ENCODE peak calls at places on chromosome 2, in five cellular contexts. A is IMR-90, Z is K562, E is SK-N-SH, V is GM12878. B is an unnamed sample.

GRCh38 chr2:17166506-17166905 is 351.7 kb downstream of the RAD51AP2 start:
- DNase-seq in A (peak), Z (no peak), E (no peak), V (no peak), B (no peak)

GRCh38 chr2:59702026-59702425 is 851.4 kb downstream of the BCL11A start:
- DNase-seq in A (no peak), Z (no peak), E (no peak), V (no peak), B (no peak)

GRCh38 chr2:113124984-113125855 is 2.2 kb upstream of the IL1RN start:
- DNase-seq in A (no peak), Z (no peak), E (no peak), V (no peak), B (no peak)

GRCh38 chr2:144513388-144514100 is 6.4 kb downstream of the ZEB2 start:
- DNase-seq in A (peak), Z (no peak), E (no peak), V (no peak), B (no peak)

GRCh38 chr2:38997784-38998183 is 108.1 kb downstream of the ARHGEF33 start:
- DNase-seq in A (peak), Z (no peak), E (no peak), V (no peak), B (peak)

GRCh38 chr2:10835052-10835970 is 22.7 kb upstream of the PDIA6 start:
- DNase-seq in A (peak), Z (peak), E (peak), V (no peak), B (peak)

GRCh38 chr2:148813603-148814065 is 61.4 kb upstream of the KIF5C start:
- DNase-seq in A (no peak), Z (peak), E (peak), V (peak), B (no peak)

GRCh38 chr2:231769170-231770136 is 11.6 kb downstream of the PDE6D start:
- DNase-seq in A (no peak), Z (no peak), E (no peak), V (peak), B (no peak)

GRCh38 chr2:105113616-105114275 is 75.9 kb downstream of the MRPS9 start:
- DNase-seq in A (no peak), Z (no peak), E (no peak), V (no peak), B (no peak)

GRCh38 chr2:109164739-109165221 is 35.8 kb downstream of the SH3RF3 start:
- DNase-seq in A (peak), Z (no peak), E (no peak), V (no peak), B (no peak)

GRCh38 chr2:188884051-188884450 is 90.1 kb upstream of the COL3A1 start:
- DNase-seq in A (peak), Z (no peak), E (no peak), V (no peak), B (peak)

GRCh38 chr2:74577448-74577847 is 22.9 kb downstream of the DOK1 start:
- DNase-seq in A (peak), Z (no peak), E (no peak), V (no peak), B (no peak)

GRCh38 chr2:237492137-237492890 is 5.3 kb downstream of the MLPH start:
- DNase-seq in A (no peak), Z (no peak), E (no peak), V (no peak), B (no peak)

GRCh38 chr2:227312579-227312978 is 12.5 kb upstream of the MFF start:
- DNase-seq in A (no peak), Z (no peak), E (no peak), V (no peak), B (no peak)

GRCh38 chr2:172823451-172823850 is 87.8 kb downstream of the RAPGEF4 start:
- DNase-seq in A (no peak), Z (no peak), E (no peak), V (no peak), B (no peak)

GRCh38 chr2:240644859-240645301 is 19.6 kb downstream of the GPR35 start:
- DNase-seq in A (no peak), Z (no peak), E (peak), V (no peak), B (no peak)

GRCh38 chr2:240645346-240646060 is 20.2 kb downstream of the GPR35 start:
- DNase-seq in A (no peak), Z (no peak), E (peak), V (no peak), B (no peak)

GRCh38 chr2:240647503-240648154 is 22.3 kb downstream of the GPR35 start:
- DNase-seq in A (no peak), Z (no peak), E (peak), V (no peak), B (no peak)

GRCh38 chr2:240646900-240647502 is 21.7 kb downstream of the GPR35 start:
- DNase-seq in A (no peak), Z (no peak), E (peak), V (no peak), B (no peak)

GRCh38 chr2:240646061-240646899 is 21.0 kb downstream of the GPR35 start:
- DNase-seq in A (no peak), Z (no peak), E (no peak), V (no peak), B (no peak)
- TF ChIP-seq RCOR1 in A (no peak), Z (no peak), E (no peak), V (no peak), B (no peak)

DNA sequence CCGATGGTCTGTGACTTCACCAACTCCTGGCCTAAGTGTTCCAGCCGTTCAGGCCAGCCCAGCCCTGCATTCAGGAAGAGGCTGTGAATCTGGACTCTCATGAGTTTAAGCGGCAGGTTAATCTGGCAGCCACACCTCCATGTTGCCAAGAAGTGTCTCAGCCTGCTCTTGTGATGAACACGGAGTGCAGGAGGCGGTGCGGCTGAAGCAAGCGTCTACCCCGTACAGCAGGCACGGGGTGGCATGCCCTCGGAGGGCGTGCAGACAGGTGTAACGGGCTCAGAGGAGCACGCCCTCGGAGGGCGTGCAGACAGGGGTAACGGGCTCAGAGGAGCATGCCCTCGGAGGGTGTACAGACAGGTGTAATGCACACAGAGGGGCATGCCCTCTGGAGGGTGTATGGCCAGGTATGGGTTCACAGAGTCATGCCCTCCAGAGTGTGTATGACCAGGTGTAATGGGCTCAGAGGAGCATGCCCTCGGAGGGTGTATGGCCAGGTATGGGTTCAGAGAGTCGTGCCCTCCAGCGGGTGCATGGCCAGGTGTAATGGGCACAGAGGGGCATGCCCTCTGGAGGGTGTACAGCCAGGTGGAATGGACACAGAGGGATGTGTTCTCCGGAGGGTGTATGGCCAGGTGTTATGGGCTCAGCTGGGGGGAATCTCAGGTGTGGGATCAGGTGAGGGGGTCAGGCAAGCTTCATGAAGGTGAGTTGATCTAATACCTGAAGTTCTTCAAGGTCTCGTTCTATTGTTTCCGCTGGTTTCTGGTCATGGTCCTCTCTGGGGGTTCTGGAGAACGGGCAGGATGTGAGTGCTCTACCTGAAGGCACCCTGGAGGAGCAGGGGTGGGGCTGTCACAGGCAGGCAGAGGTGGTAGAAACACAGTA is 22.6 kb downstream of the CROCC2 start:
- DNase-seq in A (no peak), Z (no peak), E (peak), V (no peak), B (no peak)
- TF ChIP-seq RCOR1 in A (no peak), Z (no peak), E (no peak), V (no peak), B (no peak)

DNA sequence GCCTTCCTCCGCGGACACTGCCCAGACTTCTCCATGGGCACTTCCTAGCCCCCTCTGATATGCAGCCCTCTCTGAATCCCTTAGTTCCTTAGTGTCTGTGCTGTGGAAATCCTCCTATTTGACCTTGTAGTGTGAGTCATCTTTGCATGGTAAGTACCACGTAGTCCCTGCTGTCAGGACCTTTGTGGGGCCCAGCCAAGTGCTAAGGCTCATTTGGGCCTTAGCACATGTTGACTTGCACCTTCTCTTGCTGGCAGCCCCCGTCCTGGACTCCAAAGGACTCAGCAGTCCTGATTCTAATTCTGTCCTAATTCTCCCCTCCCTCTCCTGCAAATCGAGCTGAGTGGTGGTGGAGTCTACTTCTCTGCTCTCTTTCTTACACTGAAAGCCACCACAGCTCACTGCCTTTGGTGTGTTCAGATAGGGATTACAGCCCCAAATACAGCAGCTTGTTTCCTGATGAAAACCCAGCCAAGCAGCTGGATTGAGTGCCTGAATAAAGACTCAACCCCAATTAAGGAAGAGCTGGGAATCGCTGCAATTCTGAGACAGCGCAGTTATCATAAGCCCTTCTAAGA is 215.4 kb upstream of the TNP1 start:
- DNase-seq in A (peak), Z (no peak), E (no peak), V (no peak), B (no peak)
- TF ChIP-seq RCOR1 in A (no peak), Z (no peak), E (no peak), V (no peak), B (no peak)

GRCh38 chr2:44805836-44806235 is 135.7 kb upstream of the SIX3 start:
- DNase-seq in A (no peak), Z (no peak), E (no peak), V (no peak), B (no peak)

GRCh38 chr2:44805391-44805790 is 136.1 kb upstream of the SIX3 start:
- DNase-seq in A (no peak), Z (no peak), E (no peak), V (no peak), B (no peak)

GRCh38 chr2:44810892-44811530 is 130.5 kb upstream of the SIX3 start:
- DNase-seq in A (no peak), Z (no peak), E (no peak), V (no peak), B (no peak)

GRCh38 chr2:44804406-44805235 is 136.9 kb upstream of the SIX3 start:
- DNase-seq in A (no peak), Z (no peak), E (no peak), V (no peak), B (no peak)

GRCh38 chr2:44807344-44808025 is 134.0 kb upstream of the SIX3 start:
- DNase-seq in A (no peak), Z (no peak), E (no peak), V (no peak), B (no peak)
- TF ChIP-seq RCOR1 in A (no peak), Z (no peak), E (no peak), V (no peak), B (no peak)

B was measured in A549.